ENCODE peak calls at places on chromosomes 2 and 18, in ten cellular contexts. One of them, this sample, is unnamed.

GRCh38 chr2:167183916-167184315 is 295.6 kb downstream of the XIRP2 start:
- DNase-seq in sigmoid colon: no peak
- DNase-seq in CD4-positive, alpha-beta memory T cell: no peak
- DNase-seq in left lung: no peak
- DNase-seq in lower lobe of right lung: no peak
- DNase-seq in fibroblast of mammary gland: no peak
- DNase-seq in naive thymus-derived CD4-positive, alpha-beta T cell: no peak
- DNase-seq in HepG2: no peak
- DNase-seq in A549: no peak
- DNase-seq in tibial nerve: no peak
- DNase-seq in this sample: no peak

GRCh38 chr18:36724591-36725001 is 104.2 kb downstream of the TPGS2 start:
- DNase-seq in sigmoid colon: no peak
- DNase-seq in CD4-positive, alpha-beta memory T cell: no peak
- DNase-seq in left lung: no peak
- DNase-seq in lower lobe of right lung: no peak
- DNase-seq in fibroblast of mammary gland: peak; percentile 19
- DNase-seq in naive thymus-derived CD4-positive, alpha-beta T cell: no peak
- DNase-seq in HepG2: no peak
- DNase-seq in A549: no peak
- DNase-seq in tibial nerve: no peak
- DNase-seq in this sample: no peak

GRCh38 chr2:226329180-226329579 is 470.4 kb downstream of the IRS1 start:
- DNase-seq in sigmoid colon: no peak
- DNase-seq in CD4-positive, alpha-beta memory T cell: no peak
- DNase-seq in left lung: no peak
- DNase-seq in lower lobe of right lung: no peak
- DNase-seq in fibroblast of mammary gland: no peak
- DNase-seq in naive thymus-derived CD4-positive, alpha-beta T cell: no peak
- DNase-seq in HepG2: no peak
- DNase-seq in A549: no peak
- DNase-seq in tibial nerve: no peak
- DNase-seq in this sample: no peak

GRCh38 chr2:42239811-42240210 is 70.7 kb downstream of the EML4 start:
- DNase-seq in sigmoid colon: no peak
- DNase-seq in CD4-positive, alpha-beta memory T cell: no peak
- DNase-seq in left lung: no peak
- DNase-seq in lower lobe of right lung: no peak
- DNase-seq in fibroblast of mammary gland: no peak
- DNase-seq in naive thymus-derived CD4-positive, alpha-beta T cell: no peak
- DNase-seq in HepG2: no peak
- DNase-seq in A549: no peak
- DNase-seq in tibial nerve: no peak
- DNase-seq in this sample: no peak

GRCh38 chr2:61277756-61278155 is 115.8 kb downstream of the C2orf74 start:
- DNase-seq in sigmoid colon: no peak
- DNase-seq in CD4-positive, alpha-beta memory T cell: no peak
- DNase-seq in left lung: no peak
- DNase-seq in lower lobe of right lung: no peak
- DNase-seq in fibroblast of mammary gland: no peak
- DNase-seq in naive thymus-derived CD4-positive, alpha-beta T cell: no peak
- DNase-seq in HepG2: no peak
- DNase-seq in A549: no peak
- DNase-seq in tibial nerve: no peak
- DNase-seq in this sample: no peak

GRCh38 chr18:3726241-3726951 is 276.4 kb downstream of the TGIF1 start:
- DNase-seq in sigmoid colon: no peak
- DNase-seq in CD4-positive, alpha-beta memory T cell: no peak
- DNase-seq in left lung: no peak
- DNase-seq in lower lobe of right lung: no peak
- DNase-seq in fibroblast of mammary gland: no peak
- DNase-seq in naive thymus-derived CD4-positive, alpha-beta T cell: no peak
- DNase-seq in HepG2: no peak
- DNase-seq in A549: no peak
- DNase-seq in tibial nerve: no peak
- DNase-seq in this sample: no peak

GRCh38 chr18:55912919-55913318 is 324.9 kb upstream of the TCF4 start:
- DNase-seq in sigmoid colon: no peak
- DNase-seq in CD4-positive, alpha-beta memory T cell: no peak
- DNase-seq in left lung: no peak
- DNase-seq in lower lobe of right lung: no peak
- DNase-seq in fibroblast of mammary gland: no peak
- DNase-seq in naive thymus-derived CD4-positive, alpha-beta T cell: no peak
- DNase-seq in HepG2: no peak
- DNase-seq in A549: no peak
- DNase-seq in tibial nerve: no peak
- DNase-seq in this sample: no peak

GRCh38 chr2:21354113-21354679 is 230.4 kb downstream of the TDRD15 start:
- DNase-seq in sigmoid colon: no peak
- DNase-seq in CD4-positive, alpha-beta memory T cell: no peak
- DNase-seq in left lung: no peak
- DNase-seq in lower lobe of right lung: no peak
- DNase-seq in fibroblast of mammary gland: no peak
- DNase-seq in naive thymus-derived CD4-positive, alpha-beta T cell: no peak
- DNase-seq in HepG2: peak; percentile 32
- DNase-seq in A549: no peak
- DNase-seq in tibial nerve: no peak
- DNase-seq in this sample: no peak

GRCh38 chr2:118854507-118855300 is 7.3 kb upstream of the EN1 start:
- DNase-seq in sigmoid colon: no peak
- DNase-seq in CD4-positive, alpha-beta memory T cell: no peak
- DNase-seq in left lung: no peak
- DNase-seq in lower lobe of right lung: no peak
- DNase-seq in fibroblast of mammary gland: no peak
- DNase-seq in naive thymus-derived CD4-positive, alpha-beta T cell: no peak
- DNase-seq in HepG2: no peak
- DNase-seq in A549: no peak
- DNase-seq in tibial nerve: no peak
- DNase-seq in this sample: no peak

GRCh38 chr2:85184990-85185389 is 51.8 kb downstream of the TCF7L1 start:
- DNase-seq in sigmoid colon: no peak
- DNase-seq in CD4-positive, alpha-beta memory T cell: no peak
- DNase-seq in left lung: no peak
- DNase-seq in lower lobe of right lung: no peak
- DNase-seq in fibroblast of mammary gland: no peak
- DNase-seq in naive thymus-derived CD4-positive, alpha-beta T cell: no peak
- DNase-seq in HepG2: no peak
- DNase-seq in A549: no peak
- DNase-seq in tibial nerve: no peak
- DNase-seq in this sample: no peak

GRCh38 chr2:20052872-20053281 is 1.4 kb upstream of the LAPTM4A start:
- DNase-seq in sigmoid colon: peak; percentile 75
- DNase-seq in CD4-positive, alpha-beta memory T cell: no peak
- DNase-seq in left lung: peak; percentile 74
- DNase-seq in lower lobe of right lung: peak; percentile 86
- DNase-seq in fibroblast of mammary gland: peak; percentile 94
- DNase-seq in naive thymus-derived CD4-positive, alpha-beta T cell: no peak
- DNase-seq in HepG2: no peak
- DNase-seq in A549: peak; percentile 81
- DNase-seq in tibial nerve: peak; percentile 48
- DNase-seq in this sample: peak; percentile 74

GRCh38 chr2:74168739-74169138 is 9.9 kb downstream of the MOB1A start:
- DNase-seq in sigmoid colon: no peak
- DNase-seq in CD4-positive, alpha-beta memory T cell: no peak
- DNase-seq in left lung: no peak
- DNase-seq in lower lobe of right lung: no peak
- DNase-seq in fibroblast of mammary gland: no peak
- DNase-seq in naive thymus-derived CD4-positive, alpha-beta T cell: no peak
- DNase-seq in HepG2: no peak
- DNase-seq in A549: no peak
- DNase-seq in tibial nerve: no peak
- DNase-seq in this sample: no peak

GRCh38 chr2:134218928-134219707 is 34.8 kb upstream of the MGAT5 start:
- DNase-seq in sigmoid colon: no peak
- DNase-seq in CD4-positive, alpha-beta memory T cell: peak; percentile 40
- DNase-seq in left lung: no peak
- DNase-seq in lower lobe of right lung: peak; percentile 56
- DNase-seq in fibroblast of mammary gland: no peak
- DNase-seq in naive thymus-derived CD4-positive, alpha-beta T cell: peak; percentile 9
- DNase-seq in HepG2: no peak
- DNase-seq in A549: no peak
- DNase-seq in tibial nerve: no peak
- DNase-seq in this sample: no peak

GRCh38 chr18:3579701-3580100 is 129.7 kb downstream of the TGIF1 start:
- DNase-seq in sigmoid colon: no peak
- DNase-seq in CD4-positive, alpha-beta memory T cell: no peak
- DNase-seq in left lung: no peak
- DNase-seq in lower lobe of right lung: no peak
- DNase-seq in fibroblast of mammary gland: peak; percentile 98
- DNase-seq in naive thymus-derived CD4-positive, alpha-beta T cell: no peak
- DNase-seq in HepG2: no peak
- DNase-seq in A549: no peak
- DNase-seq in tibial nerve: no peak
- DNase-seq in this sample: no peak

GRCh38 chr2:40329739-40330047 is 122.2 kb downstream of the SLC8A1 start:
- DNase-seq in sigmoid colon: peak; percentile 91
- DNase-seq in CD4-positive, alpha-beta memory T cell: no peak
- DNase-seq in left lung: no peak
- DNase-seq in lower lobe of right lung: no peak
- DNase-seq in fibroblast of mammary gland: no peak
- DNase-seq in naive thymus-derived CD4-positive, alpha-beta T cell: no peak
- DNase-seq in HepG2: no peak
- DNase-seq in A549: no peak
- DNase-seq in tibial nerve: no peak
- DNase-seq in this sample: no peak

GRCh38 chr2:239819974-239820555 is 205.1 kb downstream of the NDUFA10 start:
- DNase-seq in sigmoid colon: peak; percentile 61
- DNase-seq in CD4-positive, alpha-beta memory T cell: no peak
- DNase-seq in left lung: no peak
- DNase-seq in lower lobe of right lung: no peak
- DNase-seq in fibroblast of mammary gland: peak; percentile 7
- DNase-seq in naive thymus-derived CD4-positive, alpha-beta T cell: no peak
- DNase-seq in HepG2: no peak
- DNase-seq in A549: no peak
- DNase-seq in tibial nerve: no peak
- DNase-seq in this sample: no peak

GRCh38 chr18:12628706-12629702 is 28.9 kb downstream of the SPIRE1 start:
- DNase-seq in sigmoid colon: no peak
- DNase-seq in CD4-positive, alpha-beta memory T cell: no peak
- DNase-seq in left lung: no peak
- DNase-seq in lower lobe of right lung: no peak
- DNase-seq in fibroblast of mammary gland: peak; percentile 91
- DNase-seq in naive thymus-derived CD4-positive, alpha-beta T cell: no peak
- DNase-seq in HepG2: no peak
- DNase-seq in A549: no peak
- DNase-seq in tibial nerve: no peak
- DNase-seq in this sample: no peak

GRCh38 chr18:24811963-24812681 is 351.7 kb downstream of the HRH4 start:
- DNase-seq in sigmoid colon: no peak
- DNase-seq in CD4-positive, alpha-beta memory T cell: no peak
- DNase-seq in left lung: no peak
- DNase-seq in lower lobe of right lung: no peak
- DNase-seq in fibroblast of mammary gland: peak; percentile 4
- DNase-seq in naive thymus-derived CD4-positive, alpha-beta T cell: no peak
- DNase-seq in HepG2: no peak
- DNase-seq in A549: no peak
- DNase-seq in tibial nerve: no peak
- DNase-seq in this sample: no peak

GRCh38 chr2:234981197-234982095 is 29.6 kb downstream of the SH3BP4 start:
- DNase-seq in sigmoid colon: peak; percentile 85
- DNase-seq in CD4-positive, alpha-beta memory T cell: no peak
- DNase-seq in left lung: peak; percentile 73
- DNase-seq in lower lobe of right lung: no peak
- DNase-seq in fibroblast of mammary gland: peak; percentile 99
- DNase-seq in naive thymus-derived CD4-positive, alpha-beta T cell: no peak
- DNase-seq in HepG2: peak; percentile 94
- DNase-seq in A549: peak; percentile 91
- DNase-seq in tibial nerve: peak; percentile 28
- DNase-seq in this sample: no peak
- H3K4me3 ChIP-seq in sigmoid colon: peak overlapping the region; percentile 2
- H3K4me3 ChIP-seq in CD4-positive, alpha-beta memory T cell: no peak overlapping the region
- H3K4me3 ChIP-seq in left lung: peak overlapping the region; percentile 10
- H3K4me3 ChIP-seq in lower lobe of right lung: peak overlapping the region; percentile 35
- H3K4me3 ChIP-seq in fibroblast of mammary gland: no peak overlapping the region
- H3K4me3 ChIP-seq in naive thymus-derived CD4-positive, alpha-beta T cell: no peak overlapping the region
- H3K4me3 ChIP-seq in HepG2: peak overlapping the region; percentile 64
- H3K4me3 ChIP-seq in A549: peak overlapping the region; percentile 34
- H3K4me3 ChIP-seq in tibial nerve: no peak overlapping the region
- H3K4me3 ChIP-seq in this sample: peak overlapping the region; percentile 65

GRCh38 chr18:74499633-74500032 is 3.5 kb downstream of the CNDP2 start:
- DNase-seq in sigmoid colon: peak; percentile 73
- DNase-seq in CD4-positive, alpha-beta memory T cell: no peak
- DNase-seq in left lung: peak; percentile 78
- DNase-seq in lower lobe of right lung: peak; percentile 75
- DNase-seq in fibroblast of mammary gland: peak; percentile 74
- DNase-seq in naive thymus-derived CD4-positive, alpha-beta T cell: no peak
- DNase-seq in HepG2: no peak
- DNase-seq in A549: no peak
- DNase-seq in tibial nerve: peak; percentile 73
- DNase-seq in this sample: no peak
- H3K4me3 ChIP-seq in sigmoid colon: peak overlapping the region; percentile 13
- H3K4me3 ChIP-seq in CD4-positive, alpha-beta memory T cell: peak overlapping the region; percentile 32
- H3K4me3 ChIP-seq in left lung: peak overlapping the region; percentile 42
- H3K4me3 ChIP-seq in lower lobe of right lung: peak overlapping the region; percentile 39
- H3K4me3 ChIP-seq in fibroblast of mammary gland: peak overlapping the region; percentile 34
- H3K4me3 ChIP-seq in naive thymus-derived CD4-positive, alpha-beta T cell: peak overlapping the region; percentile 72
- H3K4me3 ChIP-seq in HepG2: no peak overlapping the region
- H3K4me3 ChIP-seq in A549: no peak overlapping the region
- H3K4me3 ChIP-seq in tibial nerve: no peak overlapping the region
- H3K4me3 ChIP-seq in this sample: no peak overlapping the region

GRCh38 chr2:168416555-168416954 is 39.5 kb upstream of the CERS6 start:
- DNase-seq in sigmoid colon: no peak
- DNase-seq in CD4-positive, alpha-beta memory T cell: no peak
- DNase-seq in left lung: no peak
- DNase-seq in lower lobe of right lung: no peak
- DNase-seq in fibroblast of mammary gland: peak; percentile 38
- DNase-seq in naive thymus-derived CD4-positive, alpha-beta T cell: no peak
- DNase-seq in HepG2: no peak
- DNase-seq in A549: no peak
- DNase-seq in tibial nerve: no peak
- DNase-seq in this sample: no peak
- H3K4me3 ChIP-seq in sigmoid colon: no peak overlapping the region
- H3K4me3 ChIP-seq in CD4-positive, alpha-beta memory T cell: no peak overlapping the region
- H3K4me3 ChIP-seq in left lung: no peak overlapping the region
- H3K4me3 ChIP-seq in lower lobe of right lung: no peak overlapping the region
- H3K4me3 ChIP-seq in fibroblast of mammary gland: no peak overlapping the region
- H3K4me3 ChIP-seq in naive thymus-derived CD4-positive, alpha-beta T cell: no peak overlapping the region
- H3K4me3 ChIP-seq in HepG2: no peak overlapping the region
- H3K4me3 ChIP-seq in A549: no peak overlapping the region
- H3K4me3 ChIP-seq in tibial nerve: no peak overlapping the region
- H3K4me3 ChIP-seq in this sample: no peak overlapping the region

GRCh38 chr2:120926463-120927165 is 190.9 kb downstream of the GLI2 start:
- DNase-seq in sigmoid colon: no peak
- DNase-seq in CD4-positive, alpha-beta memory T cell: no peak
- DNase-seq in left lung: no peak
- DNase-seq in lower lobe of right lung: no peak
- DNase-seq in fibroblast of mammary gland: no peak
- DNase-seq in naive thymus-derived CD4-positive, alpha-beta T cell: no peak
- DNase-seq in HepG2: no peak
- DNase-seq in A549: no peak
- DNase-seq in tibial nerve: no peak
- DNase-seq in this sample: no peak
- H3K4me3 ChIP-seq in sigmoid colon: no peak overlapping the region
- H3K4me3 ChIP-seq in CD4-positive, alpha-beta memory T cell: no peak overlapping the region
- H3K4me3 ChIP-seq in left lung: no peak overlapping the region
- H3K4me3 ChIP-seq in lower lobe of right lung: no peak overlapping the region
- H3K4me3 ChIP-seq in fibroblast of mammary gland: no peak overlapping the region
- H3K4me3 ChIP-seq in naive thymus-derived CD4-positive, alpha-beta T cell: no peak overlapping the region
- H3K4me3 ChIP-seq in HepG2: no peak overlapping the region
- H3K4me3 ChIP-seq in A549: no peak overlapping the region
- H3K4me3 ChIP-seq in tibial nerve: no peak overlapping the region
- H3K4me3 ChIP-seq in this sample: no peak overlapping the region

GRCh38 chr2:38981670-38982357 is 92.1 kb downstream of the ARHGEF33 start:
- DNase-seq in sigmoid colon: no peak
- DNase-seq in CD4-positive, alpha-beta memory T cell: no peak
- DNase-seq in left lung: no peak
- DNase-seq in lower lobe of right lung: no peak
- DNase-seq in fibroblast of mammary gland: no peak
- DNase-seq in naive thymus-derived CD4-positive, alpha-beta T cell: no peak
- DNase-seq in HepG2: peak; percentile 98
- DNase-seq in A549: no peak
- DNase-seq in tibial nerve: no peak
- DNase-seq in this sample: no peak
- H3K4me3 ChIP-seq in sigmoid colon: no peak overlapping the region
- H3K4me3 ChIP-seq in CD4-positive, alpha-beta memory T cell: no peak overlapping the region
- H3K4me3 ChIP-seq in left lung: no peak overlapping the region
- H3K4me3 ChIP-seq in lower lobe of right lung: no peak overlapping the region
- H3K4me3 ChIP-seq in fibroblast of mammary gland: no peak overlapping the region
- H3K4me3 ChIP-seq in naive thymus-derived CD4-positive, alpha-beta T cell: no peak overlapping the region
- H3K4me3 ChIP-seq in HepG2: peak overlapping the region; percentile 18
- H3K4me3 ChIP-seq in A549: no peak overlapping the region
- H3K4me3 ChIP-seq in tibial nerve: no peak overlapping the region
- H3K4me3 ChIP-seq in this sample: no peak overlapping the region

This sample was measured in SK-N-MC.